ENCODE peak calls at places on chromosomes 2 and 18, in ten cellular contexts. P, F, M, L, Z, N, I, K, O and C are unnamed samples. For H3K4me1, the result is how much of the 10 kb centered on the place peaks cover.

GRCh38 chr2:128663371-128664050 is 344.8 kb upstream of the HS6ST1 start:
- DNase-seq in P (no peak), F (no peak), M (peak), L (no peak), Z (no peak), N (no peak), I (no peak), K (no peak), O (no peak), C (no peak)

GRCh38 chr2:158740591-158740990 is 54.5 kb upstream of the DAPL1 start:
- DNase-seq in P (no peak), F (peak), M (no peak), L (no peak), Z (no peak), N (peak), I (no peak), K (peak), O (no peak), C (no peak)

GRCh38 chr2:166134252-166135151 is 6.7 kb upstream of the SCN1A start:
- DNase-seq in P (no peak), F (no peak), M (no peak), L (no peak), Z (peak), N (peak), I (no peak), K (no peak), O (no peak), C (no peak)

GRCh38 chr2:207055254-207055653 is 110.5 kb downstream of the KLF7 start:
- DNase-seq in P (no peak), F (no peak), M (no peak), L (no peak), Z (no peak), N (no peak), I (no peak), K (no peak), O (no peak), C (no peak)

GRCh38 chr2:182852090-182852489 is 14.3 kb downstream of the FRZB start:
- DNase-seq in P (no peak), F (no peak), M (no peak), L (no peak), Z (no peak), N (no peak), I (no peak), K (peak), O (no peak), C (no peak)

GRCh38 chr18:11498821-11499220 is 110.6 kb upstream of the SLC35G4 start:
- DNase-seq in P (no peak), F (peak), M (no peak), L (no peak), Z (no peak), N (no peak), I (no peak), K (no peak), O (no peak), C (no peak)

GRCh38 chr18:35477497-35477896 is 20.3 kb downstream of the INO80C start:
- DNase-seq in P (no peak), F (no peak), M (no peak), L (no peak), Z (no peak), N (no peak), I (no peak), K (no peak), O (no peak), C (no peak)

GRCh38 chr18:68314403-68314802 is 400.5 kb downstream of the TMX3 start:
- DNase-seq in P (no peak), F (peak), M (no peak), L (no peak), Z (no peak), N (no peak), I (no peak), K (no peak), O (no peak), C (no peak)

GRCh38 chr2:29389686-29390085 is 274.5 kb downstream of the CLIP4 start:
- DNase-seq in P (no peak), F (no peak), M (no peak), L (no peak), Z (no peak), N (no peak), I (no peak), K (no peak), O (no peak), C (no peak)

GRCh38 chr2:65576861-65577601 is 144.6 kb upstream of the SPRED2 start:
- DNase-seq in P (no peak), F (peak), M (no peak), L (no peak), Z (no peak), N (no peak), I (no peak), K (no peak), O (no peak), C (no peak)

GRCh38 chr2:103445356-103445755 is 683.5 kb downstream of the TMEM182 start:
- DNase-seq in P (no peak), F (no peak), M (no peak), L (no peak), Z (no peak), N (no peak), I (no peak), K (no peak), O (no peak), C (no peak)

GRCh38 chr2:238069021-238069709 is 8.4 kb downstream of the SCLY start:
- DNase-seq in P (no peak), F (no peak), M (no peak), L (no peak), Z (peak), N (peak), I (no peak), K (no peak), O (peak), C (no peak)

GRCh38 chr18:76620326-76620813 is 125.3 kb upstream of the ZNF516 start:
- DNase-seq in P (no peak), F (peak), M (peak), L (peak), Z (peak), N (peak), I (peak), K (peak), O (peak), C (peak)

GRCh38 chr2:226680674-226681073 is 118.9 kb downstream of the IRS1 start:
- DNase-seq in P (no peak), F (no peak), M (no peak), L (no peak), Z (no peak), N (no peak), I (no peak), K (no peak), O (no peak), C (no peak)

GRCh38 chr2:74008761-74009395 is 24.2 kb downstream of the TET3 start:
- DNase-seq in P (no peak), F (no peak), M (no peak), L (no peak), Z (no peak), N (no peak), I (no peak), K (no peak), O (no peak), C (no peak)

GRCh38 chr18:702957-703659 is 9.3 kb downstream of the ENOSF1 start:
- DNase-seq in P (no peak), F (peak), M (peak), L (no peak), Z (no peak), N (no peak), I (no peak), K (no peak), O (no peak), C (no peak)

GRCh38 chr2:85792783-85793441 is 39.1 kb downstream of the ATOH8 start:
- DNase-seq in P (no peak), F (peak), M (no peak), L (no peak), Z (peak), N (peak), I (no peak), K (no peak), O (peak), C (no peak)

GRCh38 chr18:63040788-63041410 is 278.7 kb downstream of the BCL2 start:
- DNase-seq in P (no peak), F (no peak), M (no peak), L (no peak), Z (no peak), N (no peak), I (no peak), K (no peak), O (no peak), C (no peak)

GRCh38 chr2:41782306-41783158 is 265.3 kb upstream of the PKDCC start:
- DNase-seq in P (no peak), F (peak), M (peak), L (no peak), Z (peak), N (peak), I (no peak), K (no peak), O (no peak), C (no peak)

GRCh38 chr2:69975853-69976462 is 14.5 kb upstream of the ASPRV1 start:
- DNase-seq in P (no peak), F (no peak), M (no peak), L (no peak), Z (no peak), N (no peak), I (no peak), K (peak), O (no peak), C (no peak)

GRCh38 chr18:13493071-13493470 is 233.3 kb downstream of the FAM210A start:
- DNase-seq in P (no peak), F (no peak), M (no peak), L (no peak), Z (no peak), N (no peak), I (no peak), K (no peak), O (no peak), C (no peak)

GRCh38 chr18:52312321-52312720 is 27.7 kb upstream of the DCC start:
- DNase-seq in P (no peak), F (peak), M (no peak), L (no peak), Z (no peak), N (no peak), I (no peak), K (no peak), O (no peak), C (no peak)

GRCh38 chr2:223306371-223306770 is 254.4 kb downstream of the KCNE4 start:
- DNase-seq in P (no peak), F (no peak), M (no peak), L (peak), Z (no peak), N (no peak), I (no peak), K (no peak), O (no peak), C (no peak)
- TF ChIP-seq CTCF in P (peak), F (peak), M (no peak), L (peak), Z (no peak), N (no peak), I (peak), K (peak), O (no peak), C (no peak)

DNA sequence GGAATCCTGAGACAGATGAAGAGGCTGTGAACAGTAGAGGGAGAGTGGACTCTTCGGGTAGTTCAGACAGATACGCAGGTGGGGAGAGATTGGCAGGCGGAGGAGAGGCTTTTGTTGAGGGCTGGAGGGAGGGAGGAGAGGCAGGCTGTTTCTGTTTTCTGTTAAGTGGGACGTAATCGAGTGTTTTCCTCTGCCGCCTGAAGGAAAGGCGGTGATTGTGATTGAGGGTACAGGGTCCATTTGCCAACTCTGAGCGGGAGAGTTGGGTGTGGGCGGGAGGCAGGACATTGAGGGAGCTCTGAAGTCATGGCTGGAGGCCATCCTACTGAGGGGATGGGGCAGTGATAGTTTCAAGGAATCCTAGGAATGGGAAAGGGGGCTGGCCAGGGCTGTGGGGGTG is 167.3 kb downstream of the AGAP1 start:
- DNase-seq in P (no peak), F (no peak), M (no peak), L (no peak), Z (no peak), N (no peak), I (no peak), K (no peak), O (no peak), C (no peak)
- H3K4me1 ChIP-seq in P (under half), F (under half), M (under half), L (under half), Z (under half), N (under half), I (under half), K (under half), O (under half), C (under half)

GRCh38 chr2:79855264-79856006 is 342.6 kb downstream of the CTNNA2 start:
- DNase-seq in P (no peak), F (no peak), M (no peak), L (peak), Z (peak), N (peak), I (no peak), K (no peak), O (no peak), C (no peak)
- TF ChIP-seq CTCF in P (peak), F (peak), M (no peak), L (peak), Z (no peak), N (peak), I (no peak), K (no peak), O (no peak), C (no peak)

DNA sequence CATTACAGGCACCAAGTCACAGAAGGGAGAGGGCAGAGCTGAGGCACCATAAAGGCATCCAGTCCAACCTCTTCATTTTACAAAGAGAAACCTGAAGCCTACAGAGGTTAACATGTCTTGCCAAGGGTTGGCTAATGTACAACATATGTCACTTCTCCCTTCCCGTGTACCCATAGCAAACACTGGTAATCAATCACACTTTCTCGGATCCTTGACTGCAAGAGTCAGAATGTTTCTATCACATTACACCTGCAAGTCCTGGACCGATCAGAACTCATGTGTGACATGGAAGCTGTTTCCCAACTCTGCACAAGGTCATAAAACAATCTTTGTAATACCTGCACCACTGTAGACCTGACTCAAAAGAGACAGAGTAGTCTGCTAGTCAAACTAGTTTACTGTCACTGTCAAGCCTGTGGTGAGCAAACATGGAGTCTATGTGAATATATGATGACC is 6.0 kb downstream of the ANKRD44 start:
- DNase-seq in P (no peak), F (no peak), M (no peak), L (no peak), Z (peak), N (peak), I (no peak), K (no peak), O (no peak), C (no peak)
- H3K4me1 ChIP-seq in P (under half), F (under half), M (half or more), L (under half), Z (under half), N (under half), I (under half), K (under half), O (under half), C (under half)

DNA sequence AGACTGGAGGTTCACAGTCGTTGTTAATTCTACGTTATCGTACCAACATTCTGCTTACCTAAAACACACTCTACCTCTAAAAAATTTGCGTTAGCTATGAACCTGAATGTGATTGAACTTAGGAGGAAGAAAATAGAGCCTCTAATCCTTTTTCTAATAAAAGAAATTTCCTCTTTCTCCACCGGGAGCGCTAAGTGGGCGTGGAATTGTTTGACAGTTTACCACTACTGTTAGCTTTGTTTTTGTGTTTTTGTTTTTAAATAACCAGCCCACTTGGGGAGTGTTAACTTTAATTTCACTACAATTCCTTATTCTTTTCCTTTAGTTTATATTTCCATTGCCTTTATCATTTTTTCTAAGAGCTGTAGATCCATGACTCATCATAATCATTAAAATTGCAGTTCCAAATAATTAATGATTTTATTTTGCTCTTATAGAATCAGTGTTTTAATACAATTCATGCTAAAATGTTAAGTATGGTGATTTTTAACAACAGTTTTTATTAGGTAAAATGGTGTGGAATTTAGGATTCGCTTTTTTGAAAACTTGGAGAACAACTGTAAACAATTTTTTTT is 55.0 kb upstream of the ITM2C start:
- DNase-seq in P (no peak), F (no peak), M (no peak), L (no peak), Z (no peak), N (no peak), I (no peak), K (no peak), O (no peak), C (no peak)
- TF ChIP-seq CTCF in P (peak), F (peak), M (no peak), L (peak), Z (no peak), N (no peak), I (no peak), K (no peak), O (no peak), C (no peak)

DNA sequence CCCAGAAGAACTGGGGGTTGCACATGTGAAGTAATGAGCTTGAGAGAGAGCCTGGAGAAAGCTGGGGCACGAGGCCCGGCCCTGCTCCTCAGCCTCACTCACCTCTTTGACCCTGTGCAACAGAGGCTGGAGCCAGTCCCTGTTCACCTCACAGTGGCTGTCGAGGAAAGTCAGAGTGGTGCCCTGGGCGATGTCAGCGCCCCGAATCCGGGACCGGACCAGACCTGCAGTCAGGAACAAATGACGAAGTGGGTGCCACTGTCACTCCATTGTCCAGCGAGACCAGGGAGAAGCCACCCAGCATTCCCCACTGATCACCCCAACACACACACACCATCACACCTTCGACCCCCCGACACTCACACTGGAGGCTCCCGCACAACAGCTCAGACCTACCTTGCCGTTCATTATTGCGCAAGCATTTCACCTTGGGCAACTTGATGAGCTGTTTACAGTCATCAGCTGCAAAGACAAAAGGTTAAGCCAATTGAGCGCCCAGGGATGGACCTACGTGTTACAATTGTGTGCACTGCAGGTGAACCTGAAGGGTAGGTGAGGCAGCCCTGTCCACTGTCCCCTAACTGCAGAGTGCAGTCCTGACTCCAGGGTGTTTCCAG is 148.4 kb upstream of the CAPN13 start:
- DNase-seq in P (no peak), F (no peak), M (no peak), L (no peak), Z (no peak), N (no peak), I (no peak), K (no peak), O (peak), C (no peak)
- H3K4me1 ChIP-seq in P (under half), F (under half), M (under half), L (under half), Z (under half), N (under half), I (under half), K (under half), O (under half), C (under half)

GRCh38 chr2:130776550-130776949 is 21.2 kb downstream of the AMER3 start:
- DNase-seq in P (no peak), F (no peak), M (no peak), L (peak), Z (no peak), N (peak), I (no peak), K (no peak), O (no peak), C (no peak)
- TF ChIP-seq CTCF in P (no peak), F (no peak), M (no peak), L (peak), Z (no peak), N (peak), I (no peak), K (no peak), O (no peak), C (no peak)